ENCODE peak calls at places on chromosomes 1 and 21, in four cellular contexts. J is activated B cell treated with CpG ODN at 0.5 μM for 24 hours, K is fibroblast of pulmonary artery, X is tibial nerve. F is an unnamed sample.

GRCh38 chr1:30575066-30575465 is 148.3 kb downstream of the MATN1 start:
- DNase-seq in X (no peak), K (no peak), J (no peak), F (no peak)

GRCh38 chr1:226809785-226810571 is 60.4 kb upstream of the PSEN2 start:
- DNase-seq in X (no peak), K (no peak), J (no peak), F (no peak)

GRCh38 chr1:200850554-200850953 is 22.2 kb upstream of the GPR25 start:
- DNase-seq in J (no peak), X (no peak), K (no peak), F (no peak)

GRCh38 chr1:171983584-171983983 is 142.3 kb downstream of the DNM3 start:
- DNase-seq in X (no peak), J (no peak), K (peak), F (no peak)

GRCh38 chr1:246002725-246003441 is 504.2 kb downstream of the SMYD3 start:
- DNase-seq in J (peak), X (peak), K (peak), F (peak)

GRCh38 chr1:73886721-73887120 is 311.3 kb downstream of the LRRIQ3 start:
- DNase-seq in K (no peak), J (no peak), X (no peak), F (no peak)

GRCh38 chr1:39158330-39159086 is 46.0 kb upstream of the MACF1 start:
- DNase-seq in J (no peak), K (peak), X (no peak), F (no peak)

GRCh38 chr1:207806531-207807394 is 54.9 kb downstream of the CD46 start:
- DNase-seq in K (no peak), X (no peak), J (no peak), F (no peak)

GRCh38 chr1:188117436-188117835 is 1288.7 kb downstream of the PLA2G4A start:
- DNase-seq in K (no peak), J (no peak), X (no peak), F (no peak)

GRCh38 chr21:42013338-42013737 is 3.2 kb upstream of the ZBTB21 start:
- DNase-seq in X (no peak), J (no peak), K (no peak), F (no peak)

GRCh38 chr1:208264469-208265126 is 20.4 kb upstream of the PLXNA2 start:
- DNase-seq in X (no peak), K (no peak), J (no peak), F (no peak)

GRCh38 chr21:37241426-37241825 is 25.7 kb downstream of the VPS26C start:
- DNase-seq in J (no peak), X (no peak), K (no peak), F (no peak)

GRCh38 chr1:230204852-230205251 is 137.8 kb downstream of the GALNT2 start:
- DNase-seq in K (peak), X (no peak), J (no peak), F (no peak)

GRCh38 chr1:109151146-109151545 is 37.2 kb downstream of the ELAPOR1 start:
- DNase-seq in X (no peak), J (no peak), K (peak), F (no peak)

GRCh38 chr1:17521946-17522612 is 17.4 kb upstream of the ARHGEF10L start:
- DNase-seq in K (no peak), X (no peak), J (no peak), F (no peak)

GRCh38 chr1:151616505-151616849 is 4.6 kb downstream of the SNX27 start:
- DNase-seq in K (no peak), J (no peak), X (no peak), F (no peak)

GRCh38 chr1:56803561-56804156 is 15.5 kb downstream of the FYB2 start:
- DNase-seq in K (peak), J (no peak), X (no peak), F (no peak)

GRCh38 chr1:153659656-153660055 is 1.2 kb downstream of the SNAPIN start:
- DNase-seq in X (no peak), K (no peak), J (no peak), F (no peak)

GRCh38 chr1:21329209-21329844 is 39.1 kb upstream of the ECE1 start:
- DNase-seq in K (no peak), X (no peak), J (no peak), F (no peak)

GRCh38 chr1:51192213-51192843 is 43.7 kb upstream of the RNF11 start:
- DNase-seq in X (peak), J (peak), K (peak), F (no peak)

GRCh38 chr1:231162300-231162969 is 577 bp downstream of the TRIM67 start:
- DNase-seq in X (no peak), J (no peak), K (peak), F (peak)

GRCh38 chr1:111213412-111213811 is 13.0 kb upstream of the DENND2D start:
- DNase-seq in K (no peak), J (no peak), X (no peak), F (no peak)

GRCh38 chr21:40925481-40925880 is 78.5 kb upstream of the DSCAM start:
- DNase-seq in X (no peak), J (no peak), K (no peak), F (no peak)

GRCh38 chr1:99758073-99758511 is 8.3 kb downstream of the FRRS1 start:
- DNase-seq in J (no peak), X (no peak), K (no peak), F (no peak)

GRCh38 chr1:1217621-1218523 is 3.9 kb upstream of the TNFRSF4 start:
- DNase-seq in X (no peak), J (no peak), K (peak), F (no peak)

GRCh38 chr1:39398278-39399010 is 93.0 kb upstream of the BMP8A start:
- DNase-seq in J (no peak), X (peak), K (peak), F (no peak)

GRCh38 chr1:248811514-248812490 is 13.9 kb downstream of the SH3BP5L start:
- DNase-seq in X (no peak), J (no peak), K (no peak), F (no peak)

GRCh38 chr1:248810727-248811513 is 14.8 kb downstream of the SH3BP5L start:
- DNase-seq in J (no peak), K (peak), X (peak), F (peak)

GRCh38 chr1:248814351-248814750 is 11.4 kb downstream of the SH3BP5L start:
- DNase-seq in X (no peak), J (no peak), K (no peak), F (no peak)

GRCh38 chr1:248813546-248813945 is 12.2 kb downstream of the SH3BP5L start:
- DNase-seq in K (no peak), J (no peak), X (no peak), F (peak)

DNA sequence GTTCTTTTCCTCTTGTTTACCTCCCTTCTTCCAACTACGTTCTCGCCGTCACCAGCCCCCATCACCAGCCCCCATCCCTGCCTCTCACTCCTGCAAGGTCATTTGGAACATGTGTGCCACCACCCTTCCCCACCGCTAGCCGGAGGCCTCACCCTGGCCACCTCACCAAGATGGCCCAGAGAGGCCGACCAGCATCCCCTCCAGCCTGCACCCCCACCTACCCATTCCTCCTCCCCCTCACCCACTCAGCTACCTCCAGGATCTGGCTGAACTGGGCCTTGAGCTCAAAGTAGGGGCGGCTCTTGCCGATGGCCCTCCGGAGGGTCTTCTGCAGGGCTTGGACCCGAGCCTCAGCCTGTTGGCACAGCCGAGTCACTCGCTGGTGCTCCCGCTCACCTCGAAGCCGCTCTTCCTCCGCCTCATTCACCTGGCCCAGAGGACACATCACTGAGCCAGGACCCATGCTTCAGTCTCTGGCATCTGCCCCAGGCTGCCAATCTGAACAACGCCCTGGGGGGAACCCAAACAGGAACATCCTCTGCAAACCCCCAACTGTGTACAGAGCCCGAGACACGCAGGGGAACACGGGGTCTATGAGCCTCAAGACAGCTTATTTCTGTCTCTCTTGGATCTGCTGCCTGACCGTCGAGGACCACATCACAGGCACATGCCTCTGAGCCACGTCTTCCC is 12.8 kb downstream of the SH3BP5L start:
- DNase-seq in K (no peak), J (no peak), X (no peak), F (peak)
- TF ChIP-seq CTCF in K (no peak), J (no peak), X (no peak), F (no peak)

GRCh38 chr1:113392541-113392940 is 2.2 kb downstream of the MAGI3 start:
- DNase-seq in K (no peak), J (no peak), X (no peak), F (no peak)

GRCh38 chr1:113389356-113389952 is 861 bp upstream of the MAGI3 start:
- DNase-seq in J (no peak), X (no peak), K (no peak), F (no peak)

GRCh38 chr1:113389953-113390834 is at the start of gene MAGI3:
- DNase-seq in K (peak), J (peak), X (peak), F (peak)

GRCh38 chr1:113391643-113392271 is 1.4 kb downstream of the MAGI3 start:
- DNase-seq in X (no peak), J (no peak), K (no peak), F (no peak)

GRCh38 chr1:113390871-113391642 is 742 bp downstream of the MAGI3 start:
- DNase-seq in K (peak), X (peak), J (peak), F (peak)
- TF ChIP-seq CTCF in K (no peak), X (no peak), J (no peak), F (no peak)

DNA sequence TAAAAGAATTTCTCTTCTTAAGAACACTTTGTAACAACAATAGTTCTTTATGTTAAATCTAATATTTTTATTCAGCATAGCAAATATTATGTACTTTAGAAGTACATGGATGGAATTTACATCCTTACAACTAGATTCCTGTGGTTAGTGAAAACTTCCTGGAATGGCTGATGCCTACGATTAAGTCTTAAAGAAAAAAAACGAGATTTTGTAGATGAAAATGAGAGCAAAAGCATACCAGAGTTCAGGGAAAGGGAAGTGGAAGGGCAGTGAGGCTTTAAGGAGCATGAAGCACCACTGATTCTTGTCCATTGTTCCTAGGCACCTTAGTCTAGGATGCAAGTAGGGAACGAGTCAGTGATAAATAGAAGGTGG is 26.7 kb downstream of the CFH start:
- DNase-seq in K (peak), J (no peak), X (no peak), F (no peak)
- TF ChIP-seq CTCF in K (no peak), J (no peak), X (no peak), F (no peak)

GRCh38 chr1:197462539-197462938 is 194.5 kb downstream of the CRB1 start:
- DNase-seq in X (no peak), J (no peak), K (no peak), F (no peak)

GRCh38 chr1:197466813-197467212 is 198.8 kb downstream of the CRB1 start:
- DNase-seq in K (no peak), X (no peak), J (no peak), F (no peak)

GRCh38 chr1:197464039-197464438 is 196.0 kb downstream of the CRB1 start:
- DNase-seq in K (peak), X (peak), J (no peak), F (no peak)

GRCh38 chr1:197465528-197466205 is 197.6 kb downstream of the CRB1 start:
- DNase-seq in X (no peak), J (no peak), K (no peak), F (no peak)

GRCh38 chr1:197463142-197463541 is 195.1 kb downstream of the CRB1 start:
- DNase-seq in K (no peak), J (no peak), X (no peak), F (no peak)
- TF ChIP-seq CTCF in K (no peak), J (no peak), X (no peak), F (no peak)

DNA sequence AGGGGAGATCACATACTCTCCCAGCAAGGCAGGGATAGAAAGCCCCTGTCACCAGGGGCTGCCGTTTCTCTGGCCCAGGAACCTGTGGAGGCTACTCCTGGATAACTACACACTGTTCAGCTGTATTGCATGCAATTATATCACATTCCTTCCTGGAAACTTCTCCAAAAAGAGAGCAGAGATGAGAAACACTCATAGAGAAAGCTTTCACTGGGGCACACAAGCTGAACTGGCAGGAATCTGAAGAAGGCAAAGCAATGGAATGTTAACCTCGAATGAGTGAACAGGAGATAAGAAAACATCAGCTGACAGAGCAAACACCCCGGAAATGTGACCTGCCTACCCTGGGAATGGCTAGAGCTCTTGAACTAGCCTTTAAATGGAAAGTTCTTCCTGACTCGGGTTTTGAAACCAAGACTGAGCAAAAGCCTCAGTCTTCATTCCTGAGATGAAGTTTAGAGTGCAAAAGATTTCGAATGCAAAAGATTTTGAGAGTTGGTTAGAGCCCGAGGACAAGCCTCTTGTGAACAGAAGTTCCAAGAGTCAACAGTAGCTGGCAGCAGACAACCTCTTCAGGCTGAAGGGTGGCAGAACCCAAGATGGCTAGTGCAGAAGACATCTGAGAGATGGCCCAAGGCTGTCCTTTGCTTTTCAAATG is 32.3 kb downstream of the CCN1 start:
- DNase-seq in X (no peak), J (no peak), K (peak), F (no peak)
- TF ChIP-seq CTCF in X (no peak), J (no peak), K (peak), F (peak)

DNA sequence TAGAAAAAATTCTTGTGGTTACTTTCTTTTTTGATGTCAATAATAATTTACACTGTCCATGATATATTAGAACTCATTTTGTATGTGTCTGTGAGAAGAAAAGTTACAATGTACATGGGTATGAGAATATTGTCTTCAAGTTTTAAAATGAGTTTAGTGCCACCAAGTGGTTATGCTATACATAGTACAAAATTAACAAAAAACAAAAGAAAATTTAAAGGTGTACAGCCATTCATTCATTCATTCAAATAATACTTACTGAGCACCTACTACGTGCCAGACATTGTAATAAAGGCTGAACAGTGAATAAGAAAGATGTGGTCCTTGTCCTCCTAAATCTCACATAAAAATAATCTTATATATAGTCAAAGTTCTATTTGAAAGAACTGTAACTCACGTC is 27.7 kb downstream of the UCHL5 start:
- DNase-seq in J (no peak), X (no peak), K (peak), F (no peak)
- TF ChIP-seq CTCF in J (no peak), X (no peak), K (peak), F (peak)

GRCh38 chr1:68013351-68013750 is 37.1 kb downstream of the DIRAS3 start:
- DNase-seq in J (no peak), X (no peak), K (no peak), F (no peak)

GRCh38 chr1:68015960-68016359 is 34.5 kb downstream of the DIRAS3 start:
- DNase-seq in J (no peak), K (no peak), X (no peak), F (no peak)

GRCh38 chr1:68011786-68012375 is 38.5 kb downstream of the DIRAS3 start:
- DNase-seq in X (no peak), K (peak), J (no peak), F (no peak)

GRCh38 chr1:68016364-68016763 is 34.1 kb downstream of the DIRAS3 start:
- DNase-seq in K (peak), J (no peak), X (no peak), F (no peak)

DNA sequence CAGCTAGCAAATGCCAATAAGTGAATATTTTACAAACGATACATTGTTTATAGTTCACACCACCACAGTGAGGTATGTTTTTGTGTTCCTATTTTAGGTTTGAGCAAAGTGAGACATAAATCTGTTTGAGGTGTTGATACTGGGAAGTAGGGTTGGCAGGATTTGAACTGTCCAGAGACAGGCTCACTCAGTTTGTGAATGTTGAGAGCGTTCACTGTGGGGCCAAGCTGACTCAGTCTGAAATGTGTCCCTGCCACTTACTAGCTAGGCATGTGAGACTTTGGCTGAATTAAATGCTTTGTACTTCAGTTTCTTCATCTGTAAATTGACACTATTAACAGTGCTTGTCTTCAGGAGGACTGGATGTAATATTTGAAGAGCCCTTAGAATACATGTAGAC is 35.1 kb downstream of the DIRAS3 start:
- DNase-seq in X (no peak), K (no peak), J (no peak), F (no peak)
- TF ChIP-seq CTCF in X (no peak), K (no peak), J (no peak), F (no peak)

GRCh38 chr1:193104496-193104905 is 713 bp downstream of the GLRX2 start:
- DNase-seq in J (no peak), K (peak), X (no peak), F (no peak)

GRCh38 chr1:193103759-193104495 is 1.3 kb downstream of the GLRX2 start:
- DNase-seq in J (no peak), X (no peak), K (peak), F (no peak)

GRCh38 chr1:193102662-193103061 is 2.6 kb downstream of the GLRX2 start:
- DNase-seq in J (no peak), X (no peak), K (no peak), F (no peak)

GRCh38 chr1:193105821-193106177 is 585 bp upstream of the GLRX2 start:
- DNase-seq in J (no peak), K (no peak), X (no peak), F (no peak)

DNA sequence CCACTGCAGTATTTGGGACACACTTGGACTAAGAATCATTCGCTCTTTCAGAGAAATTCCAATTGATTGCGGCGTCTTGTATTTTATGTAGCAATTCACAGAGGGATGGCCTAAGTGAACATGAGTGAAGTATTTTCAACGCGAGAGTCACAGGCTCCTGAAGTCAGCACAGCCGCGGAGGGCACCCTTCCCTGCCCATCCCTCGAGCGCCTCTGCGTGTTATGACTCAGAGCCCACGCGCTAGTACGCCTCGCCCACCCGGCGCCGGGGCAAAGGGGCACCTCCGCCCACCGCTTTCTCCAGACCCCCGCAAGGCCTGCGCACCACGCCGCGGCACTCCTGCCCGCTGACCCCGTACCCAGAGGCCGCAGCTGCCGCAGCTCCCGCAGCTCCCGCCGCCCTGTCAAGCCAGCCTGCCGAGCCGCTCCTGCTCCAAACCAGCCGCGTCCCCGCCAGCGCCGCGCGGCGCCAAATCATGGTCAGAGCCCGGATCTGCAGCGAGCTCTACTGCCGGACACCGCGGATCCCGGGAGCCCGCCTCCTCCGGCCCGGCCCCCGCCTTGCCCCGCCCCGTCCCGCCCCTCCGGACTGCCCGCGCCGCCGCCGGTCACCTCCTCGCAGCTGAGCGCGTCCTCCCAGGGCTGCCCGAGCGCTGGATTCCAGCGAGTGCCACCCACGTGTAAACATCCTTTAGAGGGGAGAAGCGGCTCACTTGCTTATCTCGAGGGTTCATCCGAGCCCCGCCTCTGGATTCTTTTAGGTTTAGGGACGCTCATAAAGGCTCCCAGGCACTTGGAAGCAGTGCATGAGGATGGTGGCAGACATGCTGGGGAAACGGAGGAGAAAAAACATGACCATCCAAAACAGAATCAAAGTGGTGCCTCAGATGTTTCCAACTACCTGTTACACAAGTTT is at the start of gene GLRX2:
- DNase-seq in K (peak), X (peak), J (peak), F (peak)
- TF ChIP-seq CTCF in K (no peak), X (no peak), J (no peak), F (peak)

GRCh38 chr1:168161459-168161858 is 17.3 kb upstream of the TIPRL start:
- DNase-seq in K (peak), J (no peak), X (no peak), F (no peak)
- TF ChIP-seq CTCF in K (no peak), J (no peak), X (no peak), F (no peak)